ENCODE peak calls at places on chromosomes 12 and 14, in nine cellular contexts. N is NB4, U is nephron progenitor cell, T is D721Med, Z is GM04503, F is ascending aorta, H is body of pancreas, B is lower lobe of right lung, V is AG09309. C is an unnamed sample.

GRCh38 chr14:76320975-76321374 is 55.0 kb upstream of the ESRRB start:
- DNase-seq in N (no peak), F (no peak), V (no peak), Z (no peak), H (no peak), U (no peak), B (no peak), T (no peak), C (no peak)

GRCh38 chr12:60231301-60231700 is 635.5 kb downstream of the SLC16A7 start:
- DNase-seq in V (no peak), U (no peak), N (no peak), T (no peak), F (no peak), H (no peak), Z (no peak), B (no peak), C (no peak)

GRCh38 chr12:3122841-3123678 is 45.9 kb downstream of the TSPAN9 start:
- DNase-seq in B (no peak), T (no peak), N (no peak), V (peak), Z (peak), F (peak), H (peak), U (no peak), C (peak)

GRCh38 chr14:74478996-74479635 is 14.0 kb downstream of the NPC2 start:
- DNase-seq in B (no peak), H (no peak), V (no peak), Z (no peak), F (no peak), N (no peak), U (peak), T (no peak), C (peak)

GRCh38 chr14:72717220-72717619 is 176.7 kb downstream of the DPF3 start:
- DNase-seq in U (no peak), V (no peak), Z (no peak), N (no peak), H (no peak), T (no peak), F (no peak), B (no peak), C (no peak)

GRCh38 chr12:12736759-12737676 is 19.9 kb downstream of the CDKN1B start:
- DNase-seq in N (peak), V (no peak), F (peak), T (no peak), H (peak), Z (peak), B (no peak), U (no peak), C (peak)

GRCh38 chr12:90953956-90954421 is 987 bp downstream of the CCER1 start:
- DNase-seq in Z (no peak), T (no peak), F (no peak), V (no peak), U (peak), B (no peak), N (peak), H (no peak), C (no peak)

GRCh38 chr14:52700701-52701172 is 5.4 kb upstream of the ERO1A start:
- DNase-seq in N (no peak), V (no peak), T (no peak), B (no peak), Z (no peak), U (no peak), H (no peak), F (no peak), C (peak)

GRCh38 chr12:131402781-131403396 is 308.0 kb upstream of the SFSWAP start:
- DNase-seq in N (no peak), T (no peak), V (no peak), H (no peak), U (no peak), Z (no peak), F (no peak), B (no peak), C (no peak)

GRCh38 chr12:106096376-106096775 is 42.4 kb downstream of the NUAK1 start:
- DNase-seq in F (peak), T (no peak), Z (no peak), H (peak), V (no peak), U (no peak), N (no peak), B (no peak), C (peak)

GRCh38 chr14:99590746-99591555 is 13.1 kb downstream of the CCDC85C start:
- DNase-seq in N (peak), V (no peak), H (no peak), U (no peak), F (no peak), B (no peak), T (no peak), Z (no peak), C (peak)

GRCh38 chr12:47281667-47282171 is 202.0 kb upstream of the AMIGO2 start:
- DNase-seq in F (no peak), V (no peak), T (no peak), N (no peak), U (no peak), B (no peak), Z (no peak), H (no peak), C (no peak)

GRCh38 chr14:44961151-44961729 is 507 bp downstream of the KLHL28 start:
- DNase-seq in U (peak), T (no peak), N (peak), B (peak), V (no peak), H (peak), F (peak), Z (no peak), C (peak)

GRCh38 chr12:14454098-14454907 is 88.8 kb downstream of the ATF7IP start:
- DNase-seq in N (peak), F (no peak), B (no peak), H (no peak), T (peak), V (no peak), U (peak), Z (no peak), C (peak)

GRCh38 chr12:77047341-77048202 is 17.8 kb downstream of the E2F7 start:
- DNase-seq in N (no peak), H (no peak), T (no peak), B (no peak), Z (no peak), V (no peak), F (no peak), U (no peak), C (no peak)